ENCODE peak calls at places on chromosomes 2 and 18, in four cellular contexts. One of them, this sample, is unnamed.

GRCh38 chr2:154914606-154915005 is 216.1 kb downstream of the KCNJ3 start:
- DNase-seq in neuronal stem cell: no peak
- DNase-seq in aorta: no peak
- DNase-seq in fibroblast of mammary gland: no peak
- DNase-seq in this sample: no peak

GRCh38 chr2:133600231-133600630 is 32.0 kb upstream of the NCKAP5 start:
- DNase-seq in aorta: no peak
- DNase-seq in neuronal stem cell: peak
- DNase-seq in fibroblast of mammary gland: no peak
- DNase-seq in this sample: no peak

GRCh38 chr2:181465686-181466375 is 8.6 kb downstream of the ITGA4 start:
- DNase-seq in neuronal stem cell: no peak
- DNase-seq in fibroblast of mammary gland: peak
- DNase-seq in aorta: no peak
- DNase-seq in this sample: peak

GRCh38 chr2:26244479-26245230 is at the start of the genes HADHA and HADHB:
- DNase-seq in neuronal stem cell: peak
- DNase-seq in aorta: peak
- DNase-seq in fibroblast of mammary gland: peak
- DNase-seq in this sample: peak

GRCh38 chr2:103986001-103986400 is 867.9 kb upstream of the POU3F3 start:
- DNase-seq in aorta: no peak
- DNase-seq in fibroblast of mammary gland: no peak
- DNase-seq in neuronal stem cell: no peak
- DNase-seq in this sample: no peak

GRCh38 chr2:49836017-49836416 is 681.7 kb upstream of the FSHR start:
- DNase-seq in fibroblast of mammary gland: no peak
- DNase-seq in neuronal stem cell: no peak
- DNase-seq in aorta: no peak
- DNase-seq in this sample: no peak

GRCh38 chr2:226018641-226019040 is 619.1 kb downstream of the NYAP2 start:
- DNase-seq in aorta: no peak
- DNase-seq in fibroblast of mammary gland: no peak
- DNase-seq in neuronal stem cell: no peak
- DNase-seq in this sample: no peak

GRCh38 chr2:202172439-202173191 is 65.8 kb downstream of the SUMO1 start:
- DNase-seq in aorta: no peak
- DNase-seq in neuronal stem cell: no peak
- DNase-seq in fibroblast of mammary gland: peak
- DNase-seq in this sample: no peak

GRCh38 chr18:58135806-58136331 is 91.8 kb downstream of the NEDD4L start:
- DNase-seq in fibroblast of mammary gland: peak
- DNase-seq in neuronal stem cell: peak
- DNase-seq in aorta: no peak
- DNase-seq in this sample: peak

GRCh38 chr18:40670991-40671390 is 1284.0 kb upstream of the PIK3C3 start:
- DNase-seq in aorta: no peak
- DNase-seq in neuronal stem cell: no peak
- DNase-seq in fibroblast of mammary gland: no peak
- DNase-seq in this sample: no peak

GRCh38 chr18:55777666-55778304 is 189.8 kb upstream of the TCF4 start:
- DNase-seq in fibroblast of mammary gland: no peak
- DNase-seq in aorta: no peak
- DNase-seq in neuronal stem cell: no peak
- DNase-seq in this sample: no peak

GRCh38 chr2:112480540-112481049 is 1.4 kb upstream of the TTL start:
- DNase-seq in aorta: no peak
- DNase-seq in neuronal stem cell: no peak
- DNase-seq in fibroblast of mammary gland: no peak
- DNase-seq in this sample: no peak

DNA sequence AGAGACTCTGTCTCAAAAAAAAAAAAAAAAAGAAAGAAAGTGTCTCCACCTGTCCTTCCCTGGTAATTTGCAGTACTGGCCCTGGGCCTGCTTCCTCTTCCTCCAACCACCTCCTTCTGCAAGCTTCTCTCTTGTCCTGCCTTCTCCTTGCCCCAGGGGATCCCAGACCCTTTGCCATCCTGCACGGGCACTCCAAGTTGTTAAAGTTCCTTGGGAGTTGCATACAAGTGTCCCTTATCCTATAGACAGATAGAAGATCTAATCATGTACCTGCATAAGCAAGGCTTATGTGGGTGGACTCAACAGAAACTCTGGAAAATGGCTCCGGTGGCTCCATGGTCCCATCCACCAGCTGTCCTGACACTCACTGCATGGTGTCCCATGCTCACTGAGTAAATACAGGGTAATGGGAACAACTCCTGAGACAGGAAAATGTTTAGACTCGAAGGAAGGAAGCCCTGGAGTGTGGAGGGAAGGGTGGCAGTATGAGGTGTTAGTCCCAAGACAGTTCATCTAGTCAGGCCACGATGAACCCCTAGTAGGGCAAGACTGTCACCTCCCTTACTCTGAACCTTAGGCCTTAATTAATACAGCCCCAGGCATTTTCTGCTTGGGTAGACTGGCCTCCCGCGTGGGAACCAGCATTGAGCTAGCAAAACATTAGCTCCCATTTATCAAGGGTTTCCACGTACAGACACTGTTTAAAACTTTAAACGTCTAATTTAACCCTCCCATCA is 17.1 kb downstream of the ODC1 start:
- DNase-seq in fibroblast of mammary gland: no peak
- DNase-seq in neuronal stem cell: no peak
- DNase-seq in aorta: no peak
- DNase-seq in this sample: no peak
- H3K4me3 ChIP-seq in fibroblast of mammary gland: no peak
- H3K4me3 ChIP-seq in neuronal stem cell: no peak
- H3K4me3 ChIP-seq in aorta: no peak
- H3K4me3 ChIP-seq in this sample: no peak

DNA sequence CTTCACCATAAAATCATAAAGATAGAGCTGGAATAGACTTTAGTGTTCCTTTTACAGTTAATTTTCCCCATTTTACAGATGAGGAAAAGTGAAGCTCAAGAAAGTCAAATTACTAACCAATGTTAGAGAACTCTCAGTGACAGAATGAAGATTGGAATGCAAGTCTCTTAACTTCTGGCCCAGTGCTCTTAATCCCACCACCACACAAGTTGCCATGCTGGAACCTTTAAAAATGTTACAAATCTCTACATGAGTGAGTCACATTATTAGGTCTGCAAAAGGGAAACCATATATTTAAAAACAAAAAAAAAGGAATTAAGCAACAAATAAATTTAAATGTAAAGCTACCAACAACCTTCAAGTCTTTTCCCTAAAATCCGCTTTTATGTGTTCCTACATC is 3.5 kb downstream of the NCKAP1 start:
- DNase-seq in fibroblast of mammary gland: peak
- DNase-seq in aorta: no peak
- DNase-seq in neuronal stem cell: no peak
- DNase-seq in this sample: no peak
- H3K4me3 ChIP-seq in fibroblast of mammary gland: peak
- H3K4me3 ChIP-seq in aorta: no peak
- H3K4me3 ChIP-seq in neuronal stem cell: no peak
- H3K4me3 ChIP-seq in this sample: no peak

GRCh38 chr2:219001100-219001576 is 7.9 kb upstream of the CRYBA2 start:
- DNase-seq in fibroblast of mammary gland: no peak
- DNase-seq in aorta: no peak
- DNase-seq in neuronal stem cell: no peak
- DNase-seq in this sample: no peak
- H3K4me3 ChIP-seq in fibroblast of mammary gland: no peak
- H3K4me3 ChIP-seq in aorta: no peak
- H3K4me3 ChIP-seq in neuronal stem cell: no peak
- H3K4me3 ChIP-seq in this sample: no peak

GRCh38 chr2:64918220-64918886 is 70.8 kb upstream of the SLC1A4 start:
- DNase-seq in aorta: no peak
- DNase-seq in fibroblast of mammary gland: no peak
- DNase-seq in neuronal stem cell: no peak
- DNase-seq in this sample: no peak

GRCh38 chr2:64913357-64913869 is 75.8 kb upstream of the SLC1A4 start:
- DNase-seq in fibroblast of mammary gland: no peak
- DNase-seq in neuronal stem cell: no peak
- DNase-seq in aorta: no peak
- DNase-seq in this sample: no peak

GRCh38 chr2:64914247-64914646 is 75.0 kb upstream of the SLC1A4 start:
- DNase-seq in aorta: no peak
- DNase-seq in neuronal stem cell: no peak
- DNase-seq in fibroblast of mammary gland: no peak
- DNase-seq in this sample: no peak

GRCh38 chr2:64915510-64915900 is 73.7 kb upstream of the SLC1A4 start:
- DNase-seq in fibroblast of mammary gland: peak
- DNase-seq in aorta: no peak
- DNase-seq in neuronal stem cell: no peak
- DNase-seq in this sample: no peak

GRCh38 chr2:64914735-64915509 is 74.3 kb upstream of the SLC1A4 start:
- DNase-seq in neuronal stem cell: no peak
- DNase-seq in aorta: no peak
- DNase-seq in fibroblast of mammary gland: peak
- DNase-seq in this sample: peak
- H3K4me3 ChIP-seq in neuronal stem cell: no peak
- H3K4me3 ChIP-seq in aorta: no peak
- H3K4me3 ChIP-seq in fibroblast of mammary gland: no peak
- H3K4me3 ChIP-seq in this sample: no peak

GRCh38 chr18:3458378-3458777 is 8.4 kb downstream of the TGIF1 start:
- DNase-seq in fibroblast of mammary gland: no peak
- DNase-seq in aorta: no peak
- DNase-seq in neuronal stem cell: no peak
- DNase-seq in this sample: no peak
- H3K4me3 ChIP-seq in fibroblast of mammary gland: no peak
- H3K4me3 ChIP-seq in aorta: no peak
- H3K4me3 ChIP-seq in neuronal stem cell: no peak
- H3K4me3 ChIP-seq in this sample: no peak

GRCh38 chr2:74001781-74002514 is 17.2 kb downstream of the TET3 start:
- DNase-seq in aorta: no peak
- DNase-seq in fibroblast of mammary gland: no peak
- DNase-seq in neuronal stem cell: no peak
- DNase-seq in this sample: no peak
- H3K4me3 ChIP-seq in aorta: peak
- H3K4me3 ChIP-seq in fibroblast of mammary gland: peak
- H3K4me3 ChIP-seq in neuronal stem cell: peak
- H3K4me3 ChIP-seq in this sample: peak

GRCh38 chr18:76475450-76476203 is 19.4 kb downstream of the ZNF516 start:
- DNase-seq in fibroblast of mammary gland: no peak
- DNase-seq in neuronal stem cell: no peak
- DNase-seq in aorta: no peak
- DNase-seq in this sample: no peak
- H3K4me3 ChIP-seq in fibroblast of mammary gland: no peak
- H3K4me3 ChIP-seq in neuronal stem cell: no peak
- H3K4me3 ChIP-seq in aorta: no peak
- H3K4me3 ChIP-seq in this sample: no peak

GRCh38 chr2:10377052-10377746 is 70.9 kb downstream of the ODC1 start:
- DNase-seq in aorta: no peak
- DNase-seq in fibroblast of mammary gland: no peak
- DNase-seq in neuronal stem cell: no peak
- DNase-seq in this sample: no peak

GRCh38 chr2:10378189-10378588 is 69.9 kb downstream of the ODC1 start:
- DNase-seq in neuronal stem cell: no peak
- DNase-seq in aorta: no peak
- DNase-seq in fibroblast of mammary gland: no peak
- DNase-seq in this sample: no peak

GRCh38 chr2:10375570-10376266 is 72.4 kb downstream of the ODC1 start:
- DNase-seq in aorta: no peak
- DNase-seq in fibroblast of mammary gland: no peak
- DNase-seq in neuronal stem cell: no peak
- DNase-seq in this sample: no peak

GRCh38 chr2:10380048-10380926 is 67.8 kb downstream of the ODC1 start:
- DNase-seq in fibroblast of mammary gland: peak
- DNase-seq in aorta: no peak
- DNase-seq in neuronal stem cell: no peak
- DNase-seq in this sample: no peak

DNA sequence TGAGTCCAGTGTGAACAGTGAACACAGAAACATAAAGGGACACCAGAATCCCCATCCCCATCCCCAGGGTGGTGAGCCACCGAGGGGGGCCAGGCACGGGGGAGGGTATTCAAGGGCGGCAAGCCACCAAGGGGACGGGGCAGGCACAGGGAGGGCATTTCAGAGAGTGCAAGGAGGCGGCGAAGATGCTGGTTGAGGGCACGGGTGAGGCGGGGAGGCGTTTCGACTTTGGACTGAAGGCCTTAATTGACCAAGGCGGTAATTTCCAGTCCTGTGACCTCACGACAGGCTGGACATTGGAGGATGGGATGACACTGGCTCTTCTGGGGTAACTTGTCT is 70.4 kb downstream of the ODC1 start:
- DNase-seq in aorta: no peak
- DNase-seq in neuronal stem cell: no peak
- DNase-seq in fibroblast of mammary gland: no peak
- DNase-seq in this sample: no peak
- H3K4me3 ChIP-seq in aorta: no peak
- H3K4me3 ChIP-seq in neuronal stem cell: no peak
- H3K4me3 ChIP-seq in fibroblast of mammary gland: no peak
- H3K4me3 ChIP-seq in this sample: no peak

This sample was measured in HFF-Myc.